ENCODE peak calls at places on chromosomes 3 and 15, in nine cellular contexts. M is HT1080; W is right atrium auricular region; J is aorta; S is sigmoid colon; Y is stimulated activated CD8-positive, alpha-beta memory T cell treated with anti-CD3 and anti-CD28 coated beads, Interleukin-7, amount 100 ng/mL, for 4 hours; B is neural progenitor cell; N is uterus; D is WTC11. X is an unnamed sample.

GRCh38 chr3:194738254-194739093 is 52.8 kb downstream of the FAM43A start:
- DNase-seq in M (peak), W (no peak), J (peak), S (peak), Y (no peak), B (no peak), N (peak), D (no peak), X (no peak)

GRCh38 chr3:34073961-34074360 is 275.5 kb downstream of the PDCD6IP start:
- DNase-seq in M (no peak), W (no peak), J (no peak), S (no peak), Y (no peak), B (no peak), N (no peak), D (no peak), X (no peak)

GRCh38 chr3:156339491-156339890 is 215.4 kb downstream of the SSR3 start:
- DNase-seq in M (no peak), W (no peak), J (no peak), S (no peak), Y (no peak), B (no peak), N (no peak), D (no peak), X (no peak)

GRCh38 chr3:16012086-16012485 is 162.4 kb upstream of the GALNT15 start:
- DNase-seq in M (peak), W (no peak), J (no peak), S (no peak), Y (no peak), B (no peak), N (no peak), D (no peak), X (no peak)

GRCh38 chr3:12648384-12648959 is 15.4 kb downstream of the RAF1 start:
- DNase-seq in M (no peak), W (no peak), J (no peak), S (no peak), Y (no peak), B (no peak), N (no peak), D (no peak), X (no peak)

GRCh38 chr15:68930268-68931022 is at the start of gene SPESP1:
- DNase-seq in M (no peak), W (peak), J (peak), S (peak), Y (no peak), B (no peak), N (peak), D (no peak), X (no peak)

GRCh38 chr3:125186261-125186770 is 26.2 kb downstream of the SLC12A8 start:
- DNase-seq in M (no peak), W (no peak), J (no peak), S (no peak), Y (no peak), B (no peak), N (peak), D (no peak), X (peak)

GRCh38 chr3:49238274-49239127 is 38.5 kb downstream of the C3orf62 start:
- DNase-seq in M (no peak), W (peak), J (no peak), S (peak), Y (no peak), B (no peak), N (peak), D (no peak), X (no peak)

X was measured in GM20000.